ENCODE peak calls at places on chromosomes 3 and 15, in seven cellular contexts. One of them, this sample, is unnamed.

GRCh38 chr15:74956648-74957300 is at the start of gene RPP25:
- DNase-seq in transverse colon: peak
- DNase-seq in AG04450: no peak
- DNase-seq in cardiac muscle cell: peak
- DNase-seq in right lobe of liver: peak
- DNase-seq in breast epithelium: peak
- DNase-seq in endodermal cell: peak
- DNase-seq in this sample: peak

GRCh38 chr3:149067792-149068352 is 18.5 kb downstream of the HLTF start:
- DNase-seq in AG04450: no peak
- DNase-seq in breast epithelium: no peak
- DNase-seq in endodermal cell: no peak
- DNase-seq in cardiac muscle cell: no peak
- DNase-seq in right lobe of liver: no peak
- DNase-seq in transverse colon: no peak
- DNase-seq in this sample: no peak

GRCh38 chr15:46636220-46636619 is 1001.4 kb downstream of the SQOR start:
- DNase-seq in transverse colon: no peak
- DNase-seq in right lobe of liver: no peak
- DNase-seq in AG04450: no peak
- DNase-seq in cardiac muscle cell: peak
- DNase-seq in breast epithelium: no peak
- DNase-seq in endodermal cell: peak
- DNase-seq in this sample: no peak

GRCh38 chr3:8595252-8595934 is 49.2 kb downstream of the SSUH2 start:
- DNase-seq in AG04450: no peak
- DNase-seq in transverse colon: no peak
- DNase-seq in cardiac muscle cell: no peak
- DNase-seq in endodermal cell: no peak
- DNase-seq in breast epithelium: no peak
- DNase-seq in right lobe of liver: no peak
- DNase-seq in this sample: no peak

GRCh38 chr3:31840252-31840651 is 140.8 kb downstream of the OSBPL10 start:
- DNase-seq in AG04450: no peak
- DNase-seq in right lobe of liver: no peak
- DNase-seq in cardiac muscle cell: no peak
- DNase-seq in transverse colon: no peak
- DNase-seq in endodermal cell: no peak
- DNase-seq in breast epithelium: no peak
- DNase-seq in this sample: peak

GRCh38 chr15:35168464-35168863 is 83.4 kb upstream of the NANOGP8 start:
- DNase-seq in breast epithelium: no peak
- DNase-seq in right lobe of liver: no peak
- DNase-seq in AG04450: peak
- DNase-seq in endodermal cell: no peak
- DNase-seq in transverse colon: no peak
- DNase-seq in cardiac muscle cell: no peak
- DNase-seq in this sample: peak

GRCh38 chr15:72306211-72306785 is 13.7 kb downstream of the CELF6 start:
- DNase-seq in cardiac muscle cell: no peak
- DNase-seq in transverse colon: no peak
- DNase-seq in right lobe of liver: peak
- DNase-seq in breast epithelium: no peak
- DNase-seq in AG04450: no peak
- DNase-seq in endodermal cell: peak
- DNase-seq in this sample: no peak

GRCh38 chr3:58074126-58074715 is 66.0 kb downstream of the FLNB start:
- DNase-seq in AG04450: no peak
- DNase-seq in endodermal cell: no peak
- DNase-seq in breast epithelium: no peak
- DNase-seq in transverse colon: no peak
- DNase-seq in cardiac muscle cell: no peak
- DNase-seq in right lobe of liver: no peak
- DNase-seq in this sample: no peak

GRCh38 chr3:45915518-45916231 is 27.6 kb upstream of the CXCR6 start:
- DNase-seq in breast epithelium: no peak
- DNase-seq in AG04450: peak
- DNase-seq in cardiac muscle cell: no peak
- DNase-seq in endodermal cell: peak
- DNase-seq in transverse colon: peak
- DNase-seq in right lobe of liver: no peak
- DNase-seq in this sample: peak

GRCh38 chr15:34337557-34338306 is at the start of gene SLC12A6:
- DNase-seq in transverse colon: peak
- DNase-seq in cardiac muscle cell: peak
- DNase-seq in breast epithelium: peak
- DNase-seq in right lobe of liver: peak
- DNase-seq in endodermal cell: peak
- DNase-seq in AG04450: peak
- DNase-seq in this sample: peak

GRCh38 chr3:13141991-13142412 is 68.8 kb upstream of the IQSEC1 start:
- DNase-seq in breast epithelium: peak
- DNase-seq in cardiac muscle cell: peak
- DNase-seq in transverse colon: no peak
- DNase-seq in right lobe of liver: peak
- DNase-seq in AG04450: no peak
- DNase-seq in endodermal cell: peak
- DNase-seq in this sample: peak

GRCh38 chr3:123447749-123448502 is 964 bp downstream of the ADCY5 start:
- DNase-seq in endodermal cell: peak
- DNase-seq in AG04450: no peak
- DNase-seq in cardiac muscle cell: peak
- DNase-seq in transverse colon: peak
- DNase-seq in right lobe of liver: no peak
- DNase-seq in breast epithelium: no peak
- DNase-seq in this sample: no peak

GRCh38 chr15:62951481-62951880 is 91.1 kb upstream of the TPM1 start:
- DNase-seq in cardiac muscle cell: no peak
- DNase-seq in AG04450: no peak
- DNase-seq in breast epithelium: no peak
- DNase-seq in transverse colon: no peak
- DNase-seq in endodermal cell: no peak
- DNase-seq in right lobe of liver: no peak
- DNase-seq in this sample: no peak

GRCh38 chr3:50649451-50649931 is 25.2 kb upstream of the DOCK3 start:
- DNase-seq in cardiac muscle cell: no peak
- DNase-seq in transverse colon: no peak
- DNase-seq in breast epithelium: no peak
- DNase-seq in endodermal cell: no peak
- DNase-seq in right lobe of liver: no peak
- DNase-seq in AG04450: no peak
- DNase-seq in this sample: no peak

GRCh38 chr15:52068004-52068403 is 44.6 kb downstream of the BCL2L10 start:
- DNase-seq in right lobe of liver: no peak
- DNase-seq in AG04450: no peak
- DNase-seq in breast epithelium: no peak
- DNase-seq in cardiac muscle cell: no peak
- DNase-seq in endodermal cell: no peak
- DNase-seq in transverse colon: no peak
- DNase-seq in this sample: peak

GRCh38 chr3:1766384-1766783 is 332.3 kb upstream of the CNTN4 start:
- DNase-seq in endodermal cell: no peak
- DNase-seq in cardiac muscle cell: no peak
- DNase-seq in AG04450: no peak
- DNase-seq in transverse colon: no peak
- DNase-seq in breast epithelium: no peak
- DNase-seq in right lobe of liver: no peak
- DNase-seq in this sample: no peak

GRCh38 chr3:86787091-86787490 is 203.9 kb downstream of the VGLL3 start:
- DNase-seq in endodermal cell: no peak
- DNase-seq in right lobe of liver: no peak
- DNase-seq in AG04450: no peak
- DNase-seq in cardiac muscle cell: no peak
- DNase-seq in breast epithelium: no peak
- DNase-seq in transverse colon: no peak
- DNase-seq in this sample: peak

GRCh38 chr3:132912416-132912753 is 125.8 kb upstream of the TMEM108 start:
- DNase-seq in breast epithelium: no peak
- DNase-seq in endodermal cell: no peak
- DNase-seq in cardiac muscle cell: no peak
- DNase-seq in transverse colon: no peak
- DNase-seq in right lobe of liver: no peak
- DNase-seq in AG04450: no peak
- DNase-seq in this sample: no peak

GRCh38 chr15:31483924-31484368 is 157.3 kb downstream of the KLF13 start:
- DNase-seq in AG04450: no peak
- DNase-seq in right lobe of liver: no peak
- DNase-seq in endodermal cell: peak
- DNase-seq in cardiac muscle cell: no peak
- DNase-seq in breast epithelium: no peak
- DNase-seq in transverse colon: no peak
- DNase-seq in this sample: no peak

GRCh38 chr15:50726315-50726714 is 39.2 kb downstream of the SPPL2A start:
- DNase-seq in AG04450: no peak
- DNase-seq in breast epithelium: no peak
- DNase-seq in transverse colon: no peak
- DNase-seq in endodermal cell: no peak
- DNase-seq in cardiac muscle cell: no peak
- DNase-seq in right lobe of liver: no peak
- DNase-seq in this sample: no peak

GRCh38 chr3:8581806-8582436 is 62.7 kb downstream of the SSUH2 start:
- DNase-seq in breast epithelium: no peak
- DNase-seq in transverse colon: no peak
- DNase-seq in cardiac muscle cell: no peak
- DNase-seq in AG04450: no peak
- DNase-seq in endodermal cell: no peak
- DNase-seq in right lobe of liver: no peak
- DNase-seq in this sample: no peak

DNA sequence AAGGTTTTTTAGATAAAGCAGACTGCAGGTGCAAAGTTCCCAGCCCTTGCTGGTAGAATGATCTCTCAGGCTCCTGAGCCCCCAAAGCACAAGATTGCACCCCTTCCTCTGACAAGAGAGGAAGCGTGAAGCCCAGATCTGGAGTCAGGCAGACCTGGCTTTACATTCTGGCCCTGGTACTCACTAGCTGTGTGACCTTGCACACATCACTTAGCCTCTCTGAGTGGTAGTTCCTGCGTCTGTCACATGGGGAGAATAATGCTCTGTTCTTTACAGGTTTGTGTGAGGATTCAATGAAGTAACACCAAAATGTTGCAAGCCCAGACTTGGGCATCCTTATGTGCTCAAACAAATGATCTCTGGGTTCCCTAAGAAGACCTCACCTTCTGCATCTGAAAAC is 141.5 kb downstream of the SMAD6 start:
- DNase-seq in right lobe of liver: no peak
- DNase-seq in endodermal cell: no peak
- DNase-seq in cardiac muscle cell: no peak
- DNase-seq in AG04450: no peak
- DNase-seq in transverse colon: no peak
- DNase-seq in breast epithelium: no peak
- DNase-seq in this sample: no peak
- H3K27ac ChIP-seq in right lobe of liver: no peak
- H3K27ac ChIP-seq in endodermal cell: no peak
- H3K27ac ChIP-seq in cardiac muscle cell: peak
- H3K27ac ChIP-seq in AG04450: peak
- H3K27ac ChIP-seq in transverse colon: peak
- H3K27ac ChIP-seq in breast epithelium: peak
- H3K27ac ChIP-seq in this sample: no peak

DNA sequence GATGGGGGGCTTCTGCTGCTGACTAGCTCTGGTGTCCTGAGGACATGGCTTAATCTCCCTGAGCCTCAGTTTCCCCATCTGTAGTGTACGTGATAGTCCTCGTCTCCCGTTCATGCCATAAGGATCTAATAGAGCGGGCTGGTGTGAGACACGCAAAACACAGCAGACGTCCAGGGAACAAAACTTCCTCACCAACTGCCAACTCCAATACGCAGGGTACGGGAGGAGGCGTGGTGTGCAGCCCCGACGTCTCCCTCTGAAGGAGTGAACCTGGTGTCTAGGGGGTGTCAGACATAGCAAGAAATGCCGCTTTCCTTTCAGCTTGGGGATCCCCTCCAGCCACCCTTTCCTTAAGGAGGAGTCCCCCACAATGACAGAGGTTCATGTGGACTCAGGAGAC is 55.0 kb downstream of the SMAD6 start:
- DNase-seq in transverse colon: no peak
- DNase-seq in cardiac muscle cell: no peak
- DNase-seq in AG04450: no peak
- DNase-seq in breast epithelium: no peak
- DNase-seq in right lobe of liver: no peak
- DNase-seq in endodermal cell: no peak
- DNase-seq in this sample: no peak
- H3K27ac ChIP-seq in transverse colon: no peak
- H3K27ac ChIP-seq in cardiac muscle cell: peak
- H3K27ac ChIP-seq in AG04450: no peak
- H3K27ac ChIP-seq in breast epithelium: peak
- H3K27ac ChIP-seq in right lobe of liver: no peak
- H3K27ac ChIP-seq in endodermal cell: no peak
- H3K27ac ChIP-seq in this sample: no peak

DNA sequence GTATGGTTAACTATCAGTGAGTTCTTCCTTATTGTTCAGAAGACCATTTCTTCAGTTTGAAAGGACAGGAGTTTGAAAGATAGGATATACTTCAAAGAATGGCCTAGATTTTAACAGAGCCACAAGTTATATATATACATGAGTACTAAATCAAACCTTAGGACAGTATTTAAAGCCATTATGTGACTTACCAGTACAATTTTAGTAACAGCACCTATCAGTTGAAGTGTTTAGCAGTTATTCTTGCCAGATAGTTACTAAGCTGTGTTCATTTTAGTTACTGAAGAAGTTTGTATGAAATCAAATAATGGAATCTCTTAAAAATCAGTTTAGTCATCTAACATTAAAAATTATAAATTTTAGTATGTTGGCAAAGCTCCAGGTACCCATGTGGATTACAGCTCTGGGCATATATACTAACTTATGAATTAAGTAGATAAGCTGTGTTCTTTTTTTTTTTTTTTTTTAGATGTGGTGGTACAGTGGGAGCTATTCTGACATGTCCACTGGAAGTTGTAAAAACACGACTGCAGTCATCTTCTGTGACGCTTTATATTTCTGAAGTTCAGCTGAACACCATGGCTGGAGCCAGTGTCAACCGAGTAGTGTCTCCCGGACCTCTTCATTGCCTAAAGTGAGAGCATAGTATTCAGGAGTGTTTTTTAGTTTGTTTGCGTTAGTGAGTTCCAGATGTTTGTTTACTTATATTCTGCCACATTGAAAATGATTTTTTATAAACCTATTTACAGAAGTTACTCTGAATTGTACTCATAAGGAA is 14.6 kb downstream of the SLC25A36 start:
- DNase-seq in endodermal cell: no peak
- DNase-seq in cardiac muscle cell: no peak
- DNase-seq in transverse colon: no peak
- DNase-seq in AG04450: no peak
- DNase-seq in breast epithelium: no peak
- DNase-seq in right lobe of liver: no peak
- DNase-seq in this sample: no peak
- H3K27ac ChIP-seq in endodermal cell: no peak
- H3K27ac ChIP-seq in cardiac muscle cell: peak
- H3K27ac ChIP-seq in transverse colon: no peak
- H3K27ac ChIP-seq in AG04450: no peak
- H3K27ac ChIP-seq in breast epithelium: no peak
- H3K27ac ChIP-seq in right lobe of liver: no peak
- H3K27ac ChIP-seq in this sample: no peak

DNA sequence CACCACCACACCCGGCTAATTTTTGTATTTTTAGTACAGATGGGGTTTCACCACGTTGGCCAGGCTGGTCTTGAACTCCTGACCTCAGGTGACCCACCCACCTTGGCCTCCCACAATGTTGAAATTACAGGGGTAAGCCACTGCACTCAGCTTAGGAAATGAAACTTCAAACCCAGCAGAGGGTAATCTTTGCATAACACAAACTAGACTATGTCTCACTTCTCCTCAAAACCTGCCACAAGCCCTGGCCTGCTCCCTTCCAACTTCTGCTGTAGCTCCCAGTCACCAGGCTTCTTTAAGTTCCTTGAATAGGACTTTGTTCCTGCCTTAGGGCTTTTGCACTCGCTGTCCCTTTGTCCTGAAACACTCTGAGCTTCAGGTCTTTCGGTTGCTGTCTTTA is 39.2 kb upstream of the SEMA4B start:
- DNase-seq in AG04450: no peak
- DNase-seq in transverse colon: peak
- DNase-seq in endodermal cell: no peak
- DNase-seq in cardiac muscle cell: no peak
- DNase-seq in breast epithelium: no peak
- DNase-seq in right lobe of liver: no peak
- DNase-seq in this sample: peak
- H3K27ac ChIP-seq in AG04450: no peak
- H3K27ac ChIP-seq in transverse colon: peak
- H3K27ac ChIP-seq in endodermal cell: no peak
- H3K27ac ChIP-seq in cardiac muscle cell: no peak
- H3K27ac ChIP-seq in breast epithelium: peak
- H3K27ac ChIP-seq in right lobe of liver: peak
- H3K27ac ChIP-seq in this sample: peak

This sample was measured in mammary epithelial cell.